ENCODE peak calls at places on chromosomes 11 and 22, in four cellular contexts. One of them, this sample, is unnamed.

GRCh38 chr11:113675565-113675964 is 30.5 kb downstream of the TMPRSS5 start:
- DNase-seq in activated CD4-positive, alpha-beta T cell treated with anti-CD3 and anti-CD28 coated beads, Interleukin-2, amount 50 U/mL, for 1 hour: no peak
- DNase-seq in activated CD4-positive, alpha-beta memory T cell treated with anti-CD3 and anti-CD28 coated beads, Interleukin-2, amount 10 ng/mL, durations not matched to agents 7 days and 5 days: no peak
- DNase-seq in neural crest cell: no peak
- DNase-seq in this sample: no peak

GRCh38 chr22:30314918-30315317 is 11.8 kb downstream of the TBC1D10A start:
- DNase-seq in activated CD4-positive, alpha-beta T cell treated with anti-CD3 and anti-CD28 coated beads, Interleukin-2, amount 50 U/mL, for 1 hour: peak; percentile 35
- DNase-seq in activated CD4-positive, alpha-beta memory T cell treated with anti-CD3 and anti-CD28 coated beads, Interleukin-2, amount 10 ng/mL, durations not matched to agents 7 days and 5 days: peak; percentile 38
- DNase-seq in neural crest cell: no peak
- DNase-seq in this sample: no peak

GRCh38 chr11:1232328-1233321 is 9.8 kb downstream of the MUC5B start:
- DNase-seq in neural crest cell: no peak
- DNase-seq in activated CD4-positive, alpha-beta T cell treated with anti-CD3 and anti-CD28 coated beads, Interleukin-2, amount 50 U/mL, for 1 hour: no peak
- DNase-seq in activated CD4-positive, alpha-beta memory T cell treated with anti-CD3 and anti-CD28 coated beads, Interleukin-2, amount 10 ng/mL, durations not matched to agents 7 days and 5 days: no peak
- DNase-seq in this sample: no peak

GRCh38 chr11:94150704-94151103 is 22.1 kb downstream of the PANX1 start:
- DNase-seq in activated CD4-positive, alpha-beta T cell treated with anti-CD3 and anti-CD28 coated beads, Interleukin-2, amount 50 U/mL, for 1 hour: no peak
- DNase-seq in activated CD4-positive, alpha-beta memory T cell treated with anti-CD3 and anti-CD28 coated beads, Interleukin-2, amount 10 ng/mL, durations not matched to agents 7 days and 5 days: no peak
- DNase-seq in neural crest cell: no peak
- DNase-seq in this sample: no peak

GRCh38 chr11:128905345-128906184 is 14.4 kb downstream of the KCNJ5 start:
- DNase-seq in activated CD4-positive, alpha-beta T cell treated with anti-CD3 and anti-CD28 coated beads, Interleukin-2, amount 50 U/mL, for 1 hour: peak; percentile 41
- DNase-seq in neural crest cell: no peak
- DNase-seq in activated CD4-positive, alpha-beta memory T cell treated with anti-CD3 and anti-CD28 coated beads, Interleukin-2, amount 10 ng/mL, durations not matched to agents 7 days and 5 days: peak; percentile 34
- DNase-seq in this sample: peak; percentile 4

GRCh38 chr11:35106595-35106994 is 32.4 kb upstream of the CD44 start:
- DNase-seq in activated CD4-positive, alpha-beta memory T cell treated with anti-CD3 and anti-CD28 coated beads, Interleukin-2, amount 10 ng/mL, durations not matched to agents 7 days and 5 days: no peak
- DNase-seq in neural crest cell: no peak
- DNase-seq in activated CD4-positive, alpha-beta T cell treated with anti-CD3 and anti-CD28 coated beads, Interleukin-2, amount 50 U/mL, for 1 hour: no peak
- DNase-seq in this sample: no peak

GRCh38 chr11:70495351-70496310 is 97.3 kb downstream of the CTTN start:
- DNase-seq in activated CD4-positive, alpha-beta T cell treated with anti-CD3 and anti-CD28 coated beads, Interleukin-2, amount 50 U/mL, for 1 hour: no peak
- DNase-seq in activated CD4-positive, alpha-beta memory T cell treated with anti-CD3 and anti-CD28 coated beads, Interleukin-2, amount 10 ng/mL, durations not matched to agents 7 days and 5 days: no peak
- DNase-seq in neural crest cell: no peak
- DNase-seq in this sample: no peak

GRCh38 chr11:120024046-120024445 is 113.9 kb downstream of the TRIM29 start:
- DNase-seq in activated CD4-positive, alpha-beta T cell treated with anti-CD3 and anti-CD28 coated beads, Interleukin-2, amount 50 U/mL, for 1 hour: no peak
- DNase-seq in neural crest cell: no peak
- DNase-seq in activated CD4-positive, alpha-beta memory T cell treated with anti-CD3 and anti-CD28 coated beads, Interleukin-2, amount 10 ng/mL, durations not matched to agents 7 days and 5 days: no peak
- DNase-seq in this sample: no peak

GRCh38 chr11:48107188-48107704 is 109.4 kb upstream of the OR4B1 start:
- DNase-seq in activated CD4-positive, alpha-beta memory T cell treated with anti-CD3 and anti-CD28 coated beads, Interleukin-2, amount 10 ng/mL, durations not matched to agents 7 days and 5 days: peak; percentile 38
- DNase-seq in neural crest cell: no peak
- DNase-seq in activated CD4-positive, alpha-beta T cell treated with anti-CD3 and anti-CD28 coated beads, Interleukin-2, amount 50 U/mL, for 1 hour: no peak
- DNase-seq in this sample: peak; percentile 50

GRCh38 chr11:108698844-108699642 is 34.2 kb downstream of the DDX10 start:
- DNase-seq in activated CD4-positive, alpha-beta memory T cell treated with anti-CD3 and anti-CD28 coated beads, Interleukin-2, amount 10 ng/mL, durations not matched to agents 7 days and 5 days: no peak
- DNase-seq in neural crest cell: no peak
- DNase-seq in activated CD4-positive, alpha-beta T cell treated with anti-CD3 and anti-CD28 coated beads, Interleukin-2, amount 50 U/mL, for 1 hour: no peak
- DNase-seq in this sample: no peak

GRCh38 chr22:29311468-29312217 is 3.9 kb downstream of the RASL10A start:
- DNase-seq in neural crest cell: no peak
- DNase-seq in activated CD4-positive, alpha-beta T cell treated with anti-CD3 and anti-CD28 coated beads, Interleukin-2, amount 50 U/mL, for 1 hour: no peak
- DNase-seq in activated CD4-positive, alpha-beta memory T cell treated with anti-CD3 and anti-CD28 coated beads, Interleukin-2, amount 10 ng/mL, durations not matched to agents 7 days and 5 days: no peak
- DNase-seq in this sample: no peak

GRCh38 chr11:69915501-69916250 is 96.5 kb upstream of the FGF3 start:
- DNase-seq in neural crest cell: peak; percentile 95
- DNase-seq in activated CD4-positive, alpha-beta T cell treated with anti-CD3 and anti-CD28 coated beads, Interleukin-2, amount 50 U/mL, for 1 hour: peak; percentile 43
- DNase-seq in activated CD4-positive, alpha-beta memory T cell treated with anti-CD3 and anti-CD28 coated beads, Interleukin-2, amount 10 ng/mL, durations not matched to agents 7 days and 5 days: peak; percentile 59
- DNase-seq in this sample: peak; percentile 55

GRCh38 chr11:723120-723883 is 17.3 kb downstream of the EPS8L2 start:
- DNase-seq in activated CD4-positive, alpha-beta memory T cell treated with anti-CD3 and anti-CD28 coated beads, Interleukin-2, amount 10 ng/mL, durations not matched to agents 7 days and 5 days: peak; percentile 65
- DNase-seq in activated CD4-positive, alpha-beta T cell treated with anti-CD3 and anti-CD28 coated beads, Interleukin-2, amount 50 U/mL, for 1 hour: peak; percentile 36
- DNase-seq in neural crest cell: no peak
- DNase-seq in this sample: peak; percentile 52

GRCh38 chr11:12914401-12914912 is 94.7 kb upstream of the RASSF10 start:
- DNase-seq in neural crest cell: peak; percentile 69
- DNase-seq in activated CD4-positive, alpha-beta T cell treated with anti-CD3 and anti-CD28 coated beads, Interleukin-2, amount 50 U/mL, for 1 hour: peak; percentile 2
- DNase-seq in activated CD4-positive, alpha-beta memory T cell treated with anti-CD3 and anti-CD28 coated beads, Interleukin-2, amount 10 ng/mL, durations not matched to agents 7 days and 5 days: no peak
- DNase-seq in this sample: peak; percentile 35

GRCh38 chr22:36612458-36612857 is 83.5 kb upstream of the EIF3D start:
- DNase-seq in activated CD4-positive, alpha-beta T cell treated with anti-CD3 and anti-CD28 coated beads, Interleukin-2, amount 50 U/mL, for 1 hour: no peak
- DNase-seq in activated CD4-positive, alpha-beta memory T cell treated with anti-CD3 and anti-CD28 coated beads, Interleukin-2, amount 10 ng/mL, durations not matched to agents 7 days and 5 days: no peak
- DNase-seq in neural crest cell: no peak
- DNase-seq in this sample: peak; percentile 38

GRCh38 chr22:32123657-32124056 is 35.4 kb downstream of the C22orf42 start:
- DNase-seq in activated CD4-positive, alpha-beta memory T cell treated with anti-CD3 and anti-CD28 coated beads, Interleukin-2, amount 10 ng/mL, durations not matched to agents 7 days and 5 days: no peak
- DNase-seq in activated CD4-positive, alpha-beta T cell treated with anti-CD3 and anti-CD28 coated beads, Interleukin-2, amount 50 U/mL, for 1 hour: no peak
- DNase-seq in neural crest cell: no peak
- DNase-seq in this sample: no peak